ENCODE peak calls at places on chromosomes 5 and 9, in seven cellular contexts. U is substantia nigra; M is activated CD4-positive, alpha-beta T cell treated with anti-CD3 and anti-CD28 coated beads, Interleukin-2, amount 10 ng/mL, durations not matched to agents 7 days and 5 days; N is NCI-H460; K is stimulated activated CD4-positive, alpha-beta T cell treated with anti-CD3 and anti-CD28 coated beads, Interleukin-2, amount 100 ng/mL, for 24 hours; J is Calu3; G is Ammon's horn. R is an unnamed sample.

GRCh38 chr5:84260939-84261338 is 123.7 kb downstream of the EDIL3 start:
- DNase-seq in U (no peak), M (no peak), N (no peak), K (no peak), J (no peak), G (no peak), R (no peak)

GRCh38 chr9:6712041-6712440 is 45.7 kb upstream of the KDM4C start:
- DNase-seq in U (no peak), M (no peak), N (no peak), K (no peak), J (no peak), G (no peak), R (no peak)

GRCh38 chr9:94800424-94801117 is 74.1 kb downstream of the AOPEP start:
- DNase-seq in U (no peak), M (no peak), N (no peak), K (no peak), J (no peak), G (no peak), R (no peak)

GRCh38 chr5:176792584-176793342 is 17.6 kb upstream of the UNC5A start:
- DNase-seq in U (no peak), M (no peak), N (no peak), K (no peak), J (no peak), G (peak), R (no peak)

GRCh38 chr9:16726718-16727451 is 143.6 kb downstream of the BNC2 start:
- DNase-seq in U (peak), M (no peak), N (peak), K (no peak), J (peak), G (peak), R (peak)

GRCh38 chr9:5910413-5911057 is 19.8 kb downstream of the MLANA start:
- DNase-seq in U (no peak), M (no peak), N (no peak), K (no peak), J (no peak), G (no peak), R (no peak)

GRCh38 chr5:23655674-23656073 is 148.3 kb downstream of the PRDM9 start:
- DNase-seq in U (no peak), M (no peak), N (no peak), K (no peak), J (no peak), G (no peak), R (no peak)

GRCh38 chr5:133864711-133865110 is 103.7 kb downstream of the C5orf15 start:
- DNase-seq in U (no peak), M (no peak), N (no peak), K (no peak), J (no peak), G (no peak), R (no peak)

GRCh38 chr5:139709587-139710369 is 61.6 kb downstream of the CXXC5 start:
- DNase-seq in U (no peak), M (no peak), N (no peak), K (no peak), J (no peak), G (peak), R (no peak)

GRCh38 chr5:157266286-157267007 is 524 bp downstream of the CYFIP2 start:
- DNase-seq in U (no peak), M (peak), N (no peak), K (peak), J (peak), G (no peak), R (peak)

GRCh38 chr5:151295801-151296477 is 7.6 kb downstream of the SLC36A3 start:
- DNase-seq in U (no peak), M (no peak), N (no peak), K (no peak), J (no peak), G (peak), R (no peak)

GRCh38 chr5:155402927-155403645 is 389.5 kb downstream of the KIF4B start:
- DNase-seq in U (no peak), M (no peak), N (no peak), K (no peak), J (no peak), G (no peak), R (no peak)

GRCh38 chr5:164360589-164360988 is 855.2 kb downstream of the MAT2B start:
- DNase-seq in U (no peak), M (no peak), N (peak), K (no peak), J (no peak), G (no peak), R (no peak)

GRCh38 chr5:958701-959571 is 49.7 kb upstream of the NKD2 start:
- DNase-seq in U (peak), M (no peak), N (no peak), K (no peak), J (peak), G (no peak), R (no peak)

GRCh38 chr5:104344809-104345512 is 782.4 kb upstream of the NUDT12 start:
- DNase-seq in U (no peak), M (no peak), N (peak), K (no peak), J (no peak), G (no peak), R (no peak)

GRCh38 chr9:81382281-81382680 is 307.1 kb downstream of the TLE1 start:
- DNase-seq in U (no peak), M (no peak), N (no peak), K (no peak), J (no peak), G (no peak), R (no peak)

GRCh38 chr5:177539411-177539810 is 15.0 kb downstream of the FAM193B start:
- DNase-seq in U (no peak), M (no peak), N (no peak), K (no peak), J (no peak), G (no peak), R (no peak)

GRCh38 chr9:76576344-76576743 is 117.4 kb downstream of the GCNT1 start:
- DNase-seq in U (no peak), M (peak), N (no peak), K (peak), J (peak), G (peak), R (no peak)

GRCh38 chr5:180915924-180916323 is 17.0 kb downstream of the BTNL8 start:
- DNase-seq in U (no peak), M (no peak), N (no peak), K (no peak), J (no peak), G (no peak), R (no peak)

GRCh38 chr5:114184006-114184405 is 177.9 kb upstream of the KCNN2 start:
- DNase-seq in U (no peak), M (no peak), N (no peak), K (no peak), J (no peak), G (no peak), R (no peak)